ENCODE peak calls at places on chromosomes 13 and 19, in six cellular contexts. K, I, T, D, H and S are unnamed samples.

GRCh38 chr13:44011036-44011435 is 131.3 kb downstream of the LACC1 start:
- DNase-seq in I (no peak), D (no peak), T (no peak), K (no peak), H (no peak), S (no peak)

GRCh38 chr13:49711218-49711863 is 20.1 kb upstream of the EBPL start:
- DNase-seq in H (no peak), D (peak), I (peak), K (no peak), T (no peak), S (no peak)

GRCh38 chr13:110942248-110942981 is 27.5 kb upstream of the ANKRD10 start:
- DNase-seq in T (no peak), H (no peak), D (peak), I (no peak), K (no peak), S (no peak)

GRCh38 chr19:2341247-2341705 is 12.8 kb downstream of the SPPL2B start:
- DNase-seq in I (no peak), K (no peak), D (no peak), H (no peak), T (peak), S (no peak)

GRCh38 chr19:21109116-21109515 is 27.1 kb downstream of the ZNF714 start:
- DNase-seq in D (peak), H (no peak), I (no peak), T (no peak), K (no peak), S (no peak)

GRCh38 chr19:37413243-37414084 is 42.6 kb downstream of the ZNF527 start:
- DNase-seq in I (no peak), T (no peak), H (no peak), D (no peak), K (no peak), S (no peak)

GRCh38 chr19:16262618-16263017 is 62.0 kb upstream of the KLF2 start:
- DNase-seq in K (no peak), D (no peak), I (no peak), T (no peak), H (no peak), S (peak)

GRCh38 chr13:34462843-34463242 is 479.2 kb upstream of the NBEA start:
- DNase-seq in H (no peak), D (peak), K (no peak), I (peak), T (no peak), S (no peak)

GRCh38 chr19:47272448-47273312 is 2.0 kb upstream of the INAFM1 start:
- DNase-seq in T (peak), I (peak), K (no peak), H (no peak), D (no peak), S (peak)

GRCh38 chr13:98571955-98572662 is 4.8 kb downstream of the STK24 start:
- DNase-seq in H (no peak), T (no peak), K (peak), I (peak), D (peak), S (peak)

GRCh38 chr19:34686455-34686854 is 9.0 kb downstream of the ZNF302 start:
- DNase-seq in D (no peak), K (no peak), H (no peak), T (no peak), I (no peak), S (no peak)

GRCh38 chr19:44737238-44738160 is 11.0 kb upstream of the BCL3 start:
- DNase-seq in K (no peak), D (peak), H (no peak), T (no peak), I (no peak), S (peak)

GRCh38 chr13:46961719-46962118 is 64.9 kb upstream of the HTR2A start:
- DNase-seq in K (no peak), H (no peak), I (peak), T (no peak), D (peak), S (no peak)

GRCh38 chr13:114099191-114099590 is 33.2 kb downstream of the RASA3 start:
- DNase-seq in I (peak), T (no peak), K (no peak), D (peak), H (peak), S (peak)

GRCh38 chr13:77563110-77563509 is 27.6 kb downstream of the SCEL start:
- DNase-seq in I (peak), H (no peak), K (no peak), D (peak), T (no peak), S (no peak)